ENCODE peak calls at places on chromosomes 2 and 18, in eight cellular contexts. G is PC-3, K is pancreas, A is fibroblast of the aortic adventitia, W is lower lobe of right lung, S is astrocyte of the spinal cord, D is ovary, Y is NB4. P is an unnamed sample.

GRCh38 chr2:130836501-130837174 is at the start of gene ARHGEF4:
- DNase-seq in A (no peak), S (no peak), W (peak; percentile 66), K (peak; percentile 89), D (no peak), G (peak; percentile 66), Y (peak; percentile 56), P (no peak)

GRCh38 chr2:18435425-18436037 is 124.9 kb downstream of the RDH14 start:
- DNase-seq in K (no peak), D (no peak), A (peak; percentile 93), W (no peak), Y (peak; percentile 67), S (peak; percentile 79), G (peak; percentile 82), P (peak; percentile 44)

GRCh38 chr18:48136051-48136543 is 205.6 kb upstream of the SMAD2 start:
- DNase-seq in Y (no peak), W (peak; percentile 56), S (no peak), D (peak; percentile 60), G (no peak), K (peak; percentile 47), A (no peak), P (no peak)

GRCh38 chr2:65061910-65062339 is 5.7 kb downstream of the CEP68 start:
- DNase-seq in G (no peak), K (peak; percentile 83), Y (no peak), S (no peak), A (no peak), D (no peak), W (no peak), P (no peak)

GRCh38 chr2:3870997-3871396 is 167.6 kb downstream of the DCDC2C start:
- DNase-seq in W (no peak), A (no peak), S (no peak), Y (peak; percentile 11), K (no peak), D (no peak), G (no peak), P (no peak)

GRCh38 chr2:34979148-34979547 is 1376.4 kb upstream of the CRIM1 start:
- DNase-seq in D (no peak), A (no peak), K (no peak), G (no peak), W (no peak), S (no peak), Y (no peak), P (no peak)

GRCh38 chr2:201987426-201987825 is 46.2 kb upstream of the FZD7 start:
- DNase-seq in G (no peak), D (no peak), K (no peak), A (no peak), S (peak; percentile 26), Y (no peak), W (no peak), P (peak; percentile 91)

GRCh38 chr2:189082576-189082975 is 97.0 kb downstream of the COL5A2 start:
- DNase-seq in G (no peak), Y (no peak), W (peak; percentile 45), K (peak; percentile 9), S (peak; percentile 82), D (no peak), A (no peak), P (no peak)

GRCh38 chr18:63322908-63323634 is 3.5 kb upstream of the BCL2 start:
- DNase-seq in K (peak; percentile 61), D (peak; percentile 55), G (peak; percentile 76), W (no peak), Y (peak; percentile 83), S (peak; percentile 71), A (peak; percentile 87), P (peak; percentile 69)

GRCh38 chr2:68319397-68320117 is at the start of gene CNRIP1:
- DNase-seq in K (peak; percentile 18), A (peak; percentile 81), G (peak; percentile 16), S (peak; percentile 83), D (peak; percentile 87), W (peak; percentile 67), Y (peak; percentile 72), P (no peak)

GRCh38 chr2:227607969-227608368 is 6.7 kb downstream of the SCYGR3 start:
- DNase-seq in D (no peak), A (peak; percentile 20), G (no peak), W (no peak), K (no peak), S (no peak), Y (no peak), P (no peak)

GRCh38 chr2:191692502-191693115 is 14.7 kb downstream of the NABP1 start:
- DNase-seq in A (peak; percentile 68), Y (no peak), S (no peak), D (no peak), G (no peak), K (no peak), W (no peak), P (no peak)

GRCh38 chr18:41126541-41127235 is 828.3 kb upstream of the PIK3C3 start:
- DNase-seq in D (no peak), A (peak; percentile 8), W (no peak), S (peak; percentile 88), K (no peak), G (peak; percentile 53), Y (no peak), P (no peak)

GRCh38 chr2:10149684-10150083 is 27.1 kb downstream of the RRM2 start:
- DNase-seq in W (no peak), K (no peak), D (no peak), S (no peak), G (no peak), Y (no peak), A (no peak), P (no peak)

GRCh38 chr2:96762529-96763253 is 2.0 kb downstream of the CNNM4 start:
- DNase-seq in D (no peak), A (peak; percentile 19), S (peak; percentile 12), G (peak; percentile 26), W (no peak), Y (no peak), K (no peak), P (no peak)

GRCh38 chr2:85765081-85765731 is 11.4 kb downstream of the ATOH8 start:
- DNase-seq in D (no peak), W (no peak), S (no peak), A (no peak), G (no peak), Y (no peak), K (peak; percentile 50), P (no peak)
- H3K4me3 ChIP-seq in D (no peak overlapping the region), W (no peak overlapping the region), S (no peak overlapping the region), A (no peak overlapping the region), G (no peak overlapping the region), Y (no peak overlapping the region), K (no peak overlapping the region), P (no peak overlapping the region)

DNA sequence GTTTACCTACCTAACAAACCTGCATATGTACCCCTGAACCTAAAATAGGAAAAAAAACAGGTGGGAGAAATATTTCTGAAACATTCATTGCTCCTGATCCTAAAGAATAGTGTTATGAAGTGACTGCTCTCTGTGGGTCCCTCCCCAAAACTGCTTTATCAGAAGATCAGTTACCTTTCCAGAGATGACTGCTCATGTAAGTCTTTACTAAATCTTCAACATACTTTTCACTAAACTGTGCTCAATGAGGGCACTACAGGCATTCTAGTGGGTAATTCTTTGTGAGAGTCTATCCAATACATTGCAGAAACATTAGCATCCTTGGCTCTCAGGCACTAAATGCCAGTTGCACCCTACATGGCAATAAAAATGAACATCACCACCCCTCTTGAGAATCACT is 189.3 kb upstream of the STK17B start:
- DNase-seq in D (no peak), S (no peak), Y (no peak), G (no peak), K (no peak), W (no peak), A (no peak), P (no peak)
- H3K4me3 ChIP-seq in D (no peak overlapping the region), S (no peak overlapping the region), Y (no peak overlapping the region), G (no peak overlapping the region), K (no peak overlapping the region), W (peak overlapping the region; percentile 48), A (no peak overlapping the region), P (no peak overlapping the region)

GRCh38 chr2:233209978-233210680 is 41.3 kb upstream of the ATG16L1 start:
- DNase-seq in A (no peak), Y (no peak), G (peak; percentile 10), W (no peak), K (no peak), S (peak; percentile 70), D (no peak), P (no peak)

GRCh38 chr2:233213011-233213410 is 38.5 kb upstream of the ATG16L1 start:
- DNase-seq in W (no peak), G (no peak), D (no peak), K (no peak), Y (no peak), A (no peak), S (no peak), P (no peak)

GRCh38 chr2:233208382-233209116 is 42.9 kb upstream of the ATG16L1 start:
- DNase-seq in K (no peak), Y (no peak), W (no peak), S (no peak), A (no peak), G (peak; percentile 62), D (no peak), P (no peak)

GRCh38 chr2:233209117-233209977 is 42.1 kb upstream of the ATG16L1 start:
- DNase-seq in Y (no peak), D (no peak), W (no peak), K (no peak), A (peak; percentile 67), G (peak; percentile 87), S (peak; percentile 80), P (no peak)

GRCh38 chr2:233210843-233211600 is 40.5 kb upstream of the ATG16L1 start:
- DNase-seq in W (peak; percentile 86), Y (no peak), K (peak; percentile 52), G (peak; percentile 95), S (peak; percentile 94), A (peak; percentile 96), D (peak; percentile 79), P (no peak)
- H3K4me3 ChIP-seq in W (peak overlapping the region; percentile 16), Y (no peak overlapping the region), K (no peak overlapping the region), G (no peak overlapping the region), S (no peak overlapping the region), A (peak overlapping the region; percentile 17), D (no peak overlapping the region), P (no peak overlapping the region)

GRCh38 chr2:15594291-15595256 is 2.9 kb downstream of the DDX1 start:
- DNase-seq in K (no peak), W (no peak), G (peak; percentile 27), S (no peak), D (no peak), Y (peak; percentile 11), A (no peak), P (no peak)

GRCh38 chr2:15591692-15592463 is at the start of gene DDX1:
- DNase-seq in S (peak; percentile 87), A (peak; percentile 82), K (peak; percentile 90), W (peak; percentile 91), Y (peak; percentile 95), D (peak; percentile 89), G (peak; percentile 83), P (peak; percentile 65)

GRCh38 chr2:15595342-15595905 is 3.8 kb downstream of the DDX1 start:
- DNase-seq in W (no peak), Y (no peak), D (no peak), S (no peak), G (no peak), A (no peak), K (no peak), P (no peak)

GRCh38 chr2:15591373-15591691 is 336 bp upstream of the DDX1 start:
- DNase-seq in S (no peak), A (no peak), Y (no peak), D (no peak), K (no peak), W (no peak), G (no peak), P (no peak)

DNA sequence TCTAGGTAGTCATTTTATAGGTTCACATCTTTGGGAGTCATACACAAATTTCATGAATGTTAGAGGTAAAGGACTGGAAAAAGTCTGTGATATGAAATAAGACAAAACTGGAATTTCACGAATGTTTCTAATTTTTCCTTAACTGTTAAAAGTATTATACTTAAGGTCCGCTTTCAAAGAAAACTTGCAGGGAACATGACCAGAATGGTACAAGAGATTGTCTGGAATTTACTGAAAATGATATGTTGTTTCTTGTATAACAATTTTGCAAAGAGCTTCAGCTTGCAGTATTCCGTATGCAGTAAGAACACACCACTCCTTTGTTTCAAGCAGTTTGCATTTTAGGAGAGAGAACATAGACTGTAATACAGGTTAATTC is 1.6 kb downstream of the DDX1 start:
- DNase-seq in D (no peak), Y (no peak), W (no peak), A (no peak), K (no peak), G (no peak), S (no peak), P (no peak)
- H3K4me3 ChIP-seq in D (no peak overlapping the region), Y (peak overlapping the region; percentile 75), W (no peak overlapping the region), A (peak overlapping the region; percentile 88), K (no peak overlapping the region), G (peak overlapping the region; percentile 93), S (no peak overlapping the region), P (peak overlapping the region; percentile 89)

P was measured in Jurkat, Clone E6-1.